ENCODE peak calls at places on chromosomes 11 and 22, in six cellular contexts. X is GM10248; O is astrocyte of the hippocampus; N is ELR; F is mesendoderm; T is stimulated activated CD4-positive, alpha-beta T cell treated with anti-CD3 and anti-CD28 coated beads, Interleukin-4, amount 100 ng/mL, for 48 hours. A is an unnamed sample.

GRCh38 chr11:122758974-122759373 is 79.3 kb upstream of the CRTAM start:
- DNase-seq in N (no peak), T (no peak), X (no peak), O (peak), F (no peak), A (no peak)

GRCh38 chr22:44924098-44924497 is 85.7 kb downstream of the PHF21B start:
- DNase-seq in N (no peak), T (no peak), F (no peak), X (no peak), O (no peak), A (no peak)

GRCh38 chr11:64754919-64755662 is 4.7 kb downstream of the PYGM start:
- DNase-seq in X (no peak), O (no peak), N (no peak), T (no peak), F (no peak), A (no peak)

GRCh38 chr22:48622891-48623545 is 1204.7 kb downstream of the BRD1 start:
- DNase-seq in X (no peak), N (no peak), F (no peak), T (no peak), O (no peak), A (no peak)

GRCh38 chr22:41288245-41288946 is 2.4 kb upstream of the RANGAP1 start:
- DNase-seq in O (peak), X (no peak), N (peak), T (no peak), F (peak), A (peak)

GRCh38 chr22:18968011-18968749 is 32.1 kb upstream of the PRODH start:
- DNase-seq in T (no peak), O (peak), F (peak), N (peak), X (no peak), A (peak)

GRCh38 chr11:61785837-61786402 is 6.5 kb downstream of the TMEM258 start:
- DNase-seq in N (no peak), T (no peak), O (no peak), X (no peak), F (no peak), A (peak)

GRCh38 chr11:85718991-85719807 is 33.2 kb upstream of the CCDC89 start:
- DNase-seq in T (no peak), O (peak), X (no peak), F (peak), N (peak), A (peak)

GRCh38 chr22:35394011-35394312 is 6.0 kb upstream of the MCM5 start:
- DNase-seq in N (no peak), T (no peak), F (no peak), X (no peak), O (peak), A (peak)

GRCh38 chr11:66123902-66124301 is 53.8 kb downstream of the PACS1 start:
- DNase-seq in F (no peak), N (no peak), T (no peak), X (no peak), O (no peak), A (peak)

GRCh38 chr11:72524711-72525110 is 90.4 kb upstream of the CLPB start:
- DNase-seq in N (peak), X (no peak), O (peak), T (no peak), F (no peak), A (no peak)

GRCh38 chr11:3000032-3000961 is 8.2 kb upstream of the NAP1L4 start:
- DNase-seq in F (no peak), O (peak), X (no peak), T (no peak), N (peak), A (peak)

GRCh38 chr22:26642465-26643367 is 14.7 kb upstream of the MIAT start:
- DNase-seq in X (peak), T (peak), O (peak), N (no peak), F (peak), A (no peak)

GRCh38 chr11:130611791-130612251 is 163.4 kb downstream of the ADAMTS15 start:
- DNase-seq in O (peak), T (no peak), N (peak), X (no peak), F (peak), A (peak)

GRCh38 chr11:121870202-121871045 is 245.6 kb downstream of the BLID start:
- DNase-seq in O (peak), X (no peak), T (no peak), N (no peak), F (no peak), A (no peak)

GRCh38 chr22:44454113-44454769 is 43.8 kb downstream of the RTL6 start:
- DNase-seq in T (no peak), X (no peak), F (no peak), O (no peak), N (no peak), A (no peak)

GRCh38 chr22:22997262-22997898 is 72.9 kb upstream of the GNAZ start:
- DNase-seq in O (no peak), T (no peak), N (no peak), F (no peak), X (no peak), A (no peak)

GRCh38 chr11:65710424-65710823 is 1.6 kb upstream of the KAT5 start:
- DNase-seq in F (no peak), T (no peak), O (no peak), X (no peak), N (peak), A (no peak)

GRCh38 chr11:3163241-3163981 is 1.7 kb downstream of the OSBPL5 start:
- DNase-seq in F (peak), X (no peak), N (no peak), O (no peak), T (no peak), A (no peak)

GRCh38 chr11:107860688-107861087 is 2.1 kb upstream of the SLC35F2 start:
- DNase-seq in F (peak), O (no peak), T (no peak), X (no peak), N (peak), A (no peak)

GRCh38 chr11:65536412-65537295 is 11.8 kb downstream of the SCYL1 start:
- DNase-seq in X (no peak), N (no peak), F (no peak), T (no peak), O (no peak), A (no peak)

GRCh38 chr11:78351193-78351592 is 66.4 kb downstream of the GAB2 start:
- DNase-seq in N (no peak), F (no peak), X (no peak), O (no peak), T (no peak), A (no peak)

GRCh38 chr11:43573233-43573632 is 107.3 kb upstream of the HSD17B12 start:
- DNase-seq in O (peak), N (peak), X (peak), T (no peak), F (peak), A (no peak)

GRCh38 chr11:2202071-2202899 is 30.7 kb upstream of the TH start:
- DNase-seq in F (peak), X (no peak), N (no peak), T (no peak), O (no peak), A (peak)

GRCh38 chr22:22349455-22349836 is 104.9 kb downstream of the VPREB1 start:
- DNase-seq in T (no peak), O (no peak), F (peak), X (no peak), N (no peak), A (no peak)

GRCh38 chr11:45850446-45850845 is 3.2 kb downstream of the CRY2 start:
- DNase-seq in T (no peak), N (peak), X (no peak), O (peak), F (no peak), A (no peak)

GRCh38 chr22:44625981-44626687 is 75.9 kb upstream of the PRR5 start:
- DNase-seq in N (peak), F (peak), T (peak), X (peak), O (peak), A (peak)

GRCh38 chr11:72848846-72849466 is 34.7 kb downstream of the ATG16L2 start:
- DNase-seq in O (peak), T (no peak), F (peak), X (no peak), N (peak), A (peak)

GRCh38 chr11:87359401-87359800 is 321.7 kb downstream of the TMEM135 start:
- DNase-seq in T (no peak), O (no peak), X (no peak), N (no peak), F (no peak), A (no peak)

GRCh38 chr11:19929655-19930054 is 217.0 kb downstream of the NAV2 start:
- DNase-seq in O (no peak), N (peak), X (no peak), T (no peak), F (no peak), A (no peak)

GRCh38 chr11:73481626-73482025 is 105.4 kb downstream of the RELT start:
- DNase-seq in O (no peak), N (no peak), X (no peak), F (no peak), T (no peak), A (no peak)

GRCh38 chr22:45983797-45984196 is 6.8 kb upstream of the WNT7B start:
- DNase-seq in T (no peak), F (no peak), N (no peak), O (no peak), X (no peak), A (no peak)

GRCh38 chr11:10892250-10892649 is 34.4 kb upstream of the ZBED5 start:
- DNase-seq in O (no peak), N (no peak), X (no peak), F (no peak), T (no peak), A (no peak)

GRCh38 chr11:116513894-116514293 is 258.9 kb downstream of the BUD13 start:
- DNase-seq in T (peak), O (peak), N (peak), F (peak), X (peak), A (no peak)

GRCh38 chr11:85709983-85710382 is 24.0 kb upstream of the CCDC89 start:
- DNase-seq in N (no peak), T (no peak), X (no peak), O (no peak), F (no peak), A (no peak)

GRCh38 chr11:123577081-123577598 is 77.3 kb downstream of the SCN3B start:
- DNase-seq in X (peak), T (peak), F (peak), N (peak), O (peak), A (peak)

GRCh38 chr11:126312903-126313460 is 9.1 kb downstream of the DCPS start:
- DNase-seq in X (no peak), T (no peak), N (no peak), O (no peak), F (no peak), A (no peak)

GRCh38 chr11:77879218-77879617 is 58.3 kb downstream of the AAMDC start:
- DNase-seq in X (no peak), O (no peak), F (no peak), N (peak), T (no peak), A (no peak)